ENCODE peak calls at places on chromosomes 13 and 19, in five cellular contexts. One of them, this sample, is unnamed.

GRCh38 chr13:26133851-26134250 is 82.0 kb upstream of the SHISA2 start:
- DNase-seq in H9: no peak
- DNase-seq in mesenchymal stem cell: no peak
- DNase-seq in trophoblast cell: no peak
- DNase-seq in H1: no peak
- DNase-seq in this sample: no peak

GRCh38 chr19:18991468-18991867 is 41.8 kb downstream of the SUGP2 start:
- DNase-seq in mesenchymal stem cell: no peak
- DNase-seq in trophoblast cell: no peak
- DNase-seq in H9: no peak
- DNase-seq in H1: no peak
- DNase-seq in this sample: no peak

GRCh38 chr19:16661480-16662034 is 618 bp downstream of the TMEM38A start:
- DNase-seq in H9: peak; percentile 52
- DNase-seq in H1: peak; percentile 60
- DNase-seq in mesenchymal stem cell: no peak
- DNase-seq in trophoblast cell: peak; percentile 15
- DNase-seq in this sample: no peak

GRCh38 chr13:25170554-25171107 is 1.5 kb downstream of the AMER2 start:
- DNase-seq in trophoblast cell: peak; percentile 9
- DNase-seq in mesenchymal stem cell: no peak
- DNase-seq in H9: no peak
- DNase-seq in H1: peak; percentile 73
- DNase-seq in this sample: no peak

GRCh38 chr19:1037553-1038115 is 2.3 kb upstream of the ABCA7 start:
- DNase-seq in mesenchymal stem cell: no peak
- DNase-seq in trophoblast cell: no peak
- DNase-seq in H1: no peak
- DNase-seq in H9: no peak
- DNase-seq in this sample: no peak

GRCh38 chr19:44848805-44849457 is 2.8 kb downstream of the NECTIN2 start:
- DNase-seq in trophoblast cell: no peak
- DNase-seq in H9: peak; percentile 50
- DNase-seq in H1: peak; percentile 74
- DNase-seq in mesenchymal stem cell: peak; percentile 53
- DNase-seq in this sample: peak; percentile 33

GRCh38 chr13:97258801-97259200 is 36.7 kb downstream of the MBNL2 start:
- DNase-seq in mesenchymal stem cell: peak; percentile 66
- DNase-seq in H1: peak; percentile 23
- DNase-seq in trophoblast cell: no peak
- DNase-seq in H9: no peak
- DNase-seq in this sample: no peak

GRCh38 chr19:13623686-13624405 is 117.6 kb upstream of the CACNA1A start:
- DNase-seq in mesenchymal stem cell: no peak
- DNase-seq in trophoblast cell: no peak
- DNase-seq in H1: no peak
- DNase-seq in H9: no peak
- DNase-seq in this sample: no peak

GRCh38 chr19:7925171-7925837 is 631 bp downstream of the CTXN1 start:
- DNase-seq in mesenchymal stem cell: peak; percentile 75
- DNase-seq in trophoblast cell: peak; percentile 73
- DNase-seq in H9: peak; percentile 94
- DNase-seq in H1: peak; percentile 99
- DNase-seq in this sample: peak; percentile 94

GRCh38 chr13:107373551-107373950 is 805.6 kb upstream of the ARGLU1 start:
- DNase-seq in H9: peak; percentile 33
- DNase-seq in mesenchymal stem cell: peak; percentile 88
- DNase-seq in H1: no peak
- DNase-seq in trophoblast cell: peak; percentile 24
- DNase-seq in this sample: peak; percentile 26

GRCh38 chr13:100269837-100270236 is 180.9 kb downstream of the PCCA start:
- DNase-seq in trophoblast cell: no peak
- DNase-seq in mesenchymal stem cell: peak; percentile 51
- DNase-seq in H1: no peak
- DNase-seq in H9: no peak
- DNase-seq in this sample: no peak

GRCh38 chr19:35044317-35045117 is 3.0 kb downstream of the HPN start:
- DNase-seq in trophoblast cell: peak; percentile 73
- DNase-seq in H1: peak; percentile 95
- DNase-seq in H9: peak; percentile 75
- DNase-seq in mesenchymal stem cell: peak; percentile 51
- DNase-seq in this sample: peak; percentile 68

GRCh38 chr13:51935326-51936171 is 73.8 kb downstream of the CCDC70 start:
- DNase-seq in mesenchymal stem cell: peak; percentile 14
- DNase-seq in trophoblast cell: peak; percentile 48
- DNase-seq in H9: peak; percentile 62
- DNase-seq in H1: peak; percentile 74
- DNase-seq in this sample: peak; percentile 5

GRCh38 chr13:111518161-111518791 is 197.8 kb downstream of the TEX29 start:
- DNase-seq in H1: no peak
- DNase-seq in trophoblast cell: peak; percentile 9
- DNase-seq in mesenchymal stem cell: no peak
- DNase-seq in H9: peak; percentile 57
- DNase-seq in this sample: no peak

DNA sequence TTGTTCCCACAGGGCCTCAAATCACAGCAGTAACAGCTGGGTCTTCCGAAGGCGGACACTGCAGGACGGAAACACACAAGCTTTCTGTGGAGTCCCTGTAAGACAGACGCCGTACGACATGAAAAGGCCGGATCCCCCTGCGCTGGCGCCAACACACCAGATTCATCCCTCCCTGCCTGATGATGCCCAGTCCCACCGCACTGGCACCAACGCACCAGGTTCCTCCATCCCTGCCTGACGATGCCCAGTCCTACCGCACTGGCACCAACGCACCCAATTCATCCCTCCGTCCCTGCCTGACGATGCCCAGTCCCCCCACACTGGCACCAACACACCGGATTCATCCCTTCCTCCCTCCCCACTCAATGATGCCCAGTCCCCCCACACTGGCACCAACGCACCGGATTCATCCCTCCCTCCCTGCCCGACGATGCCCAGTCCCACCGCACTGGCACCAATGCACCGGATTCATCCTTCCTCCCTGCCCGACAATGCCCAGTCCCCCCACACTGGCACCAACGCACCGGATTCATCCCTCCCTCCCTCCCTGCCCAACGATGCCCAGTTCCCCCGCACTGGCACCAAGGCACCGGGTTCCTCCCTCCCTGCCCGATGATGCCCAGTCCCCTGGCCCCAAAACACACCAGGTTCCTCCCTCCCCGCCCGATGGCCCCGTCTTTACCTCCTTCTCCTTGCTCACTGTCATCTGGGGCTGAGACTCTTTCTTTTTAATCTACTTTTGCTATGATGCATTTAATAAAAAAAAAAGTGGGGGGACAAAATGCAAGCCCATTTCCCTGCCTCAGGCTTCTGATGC is 55.1 kb downstream of the RASA3 start:
- DNase-seq in H9: no peak
- DNase-seq in mesenchymal stem cell: no peak
- DNase-seq in H1: no peak
- DNase-seq in trophoblast cell: no peak
- DNase-seq in this sample: no peak
- H2BK12ac ChIP-seq in H9: no peak overlapping the region
- H2BK12ac ChIP-seq in mesenchymal stem cell: no peak overlapping the region
- H2BK12ac ChIP-seq in H1: no peak overlapping the region
- H2BK12ac ChIP-seq in trophoblast cell: no peak overlapping the region
- H2BK12ac ChIP-seq in this sample: peak overlapping the region; percentile 95

GRCh38 chr13:113489171-113489548 is 1.4 kb downstream of the DCUN1D2 start:
- DNase-seq in H9: peak; percentile 76
- DNase-seq in mesenchymal stem cell: no peak
- DNase-seq in trophoblast cell: peak; percentile 55
- DNase-seq in H1: no peak
- DNase-seq in this sample: peak; percentile 17

GRCh38 chr13:113491418-113491883 is 940 bp upstream of the DCUN1D2 start:
- DNase-seq in H1: peak; percentile 70
- DNase-seq in mesenchymal stem cell: peak; percentile 54
- DNase-seq in trophoblast cell: peak; percentile 42
- DNase-seq in H9: no peak
- DNase-seq in this sample: peak; percentile 21

GRCh38 chr13:113488283-113488682 is 2.2 kb downstream of the DCUN1D2 start:
- DNase-seq in mesenchymal stem cell: no peak
- DNase-seq in H9: no peak
- DNase-seq in H1: no peak
- DNase-seq in trophoblast cell: no peak
- DNase-seq in this sample: no peak

GRCh38 chr13:113490496-113491417 is at the start of gene DCUN1D2:
- DNase-seq in H1: peak; percentile 94
- DNase-seq in H9: peak; percentile 89
- DNase-seq in mesenchymal stem cell: peak; percentile 94
- DNase-seq in trophoblast cell: peak; percentile 96
- DNase-seq in this sample: peak; percentile 89

DNA sequence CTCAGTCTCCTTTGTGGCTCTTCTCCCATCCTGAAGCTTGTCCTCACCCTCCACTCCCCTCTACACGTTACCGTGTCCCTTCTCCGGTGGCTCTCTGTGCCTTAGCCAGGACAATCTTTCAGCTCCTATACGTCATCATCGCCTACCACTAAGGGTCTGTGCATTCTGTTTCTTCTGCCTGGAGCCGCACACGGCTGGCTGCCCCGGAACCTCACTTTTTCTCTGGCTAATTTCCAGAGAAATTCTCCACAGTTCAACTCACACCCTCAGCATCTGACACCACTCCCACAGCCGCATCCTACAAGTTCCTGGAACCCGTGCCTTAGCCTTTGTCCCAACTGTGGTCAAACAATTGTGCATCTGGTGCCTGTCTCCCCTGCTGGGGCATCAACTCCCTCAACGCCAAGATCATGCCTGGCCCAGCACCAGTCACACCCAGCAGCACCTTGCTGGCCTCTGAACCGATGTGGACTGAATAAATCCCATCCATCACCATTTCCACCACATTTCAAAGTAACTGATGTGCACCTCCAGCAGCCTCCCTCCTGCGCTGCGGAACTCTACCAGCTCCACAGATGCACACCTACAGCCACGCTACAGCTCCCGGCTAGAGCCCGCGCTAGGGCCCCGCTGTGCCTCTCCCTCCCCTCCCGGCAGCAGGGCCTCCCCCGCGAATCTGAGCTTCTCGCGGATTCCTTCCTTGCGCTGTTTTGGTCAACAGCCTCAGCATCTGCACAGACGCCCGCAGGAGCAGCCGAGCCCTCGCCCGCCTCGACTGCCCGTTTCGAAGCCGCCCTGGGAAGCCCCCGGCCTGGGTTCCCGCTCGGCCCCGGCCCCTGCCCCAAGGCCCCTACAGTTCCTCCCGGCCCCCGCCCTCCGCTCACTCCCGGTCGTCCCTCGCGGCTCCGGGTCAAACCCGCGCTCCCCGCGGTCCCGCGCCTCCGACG is 689 bp downstream of the DCUN1D2 start:
- DNase-seq in trophoblast cell: peak; percentile 57
- DNase-seq in H1: peak; percentile 68
- DNase-seq in mesenchymal stem cell: peak; percentile 66
- DNase-seq in H9: no peak
- DNase-seq in this sample: peak; percentile 17
- H2BK120ac ChIP-seq in trophoblast cell: peak overlapping the region; percentile 21
- H2BK120ac ChIP-seq in H1: no peak overlapping the region
- H2BK120ac ChIP-seq in mesenchymal stem cell: peak overlapping the region; percentile 76
- H2BK120ac ChIP-seq in H9: no peak overlapping the region
- H2BK120ac ChIP-seq in this sample: no peak overlapping the region

GRCh38 chr13:74077847-74078246 is 56.4 kb downstream of the KLF12 start:
- DNase-seq in mesenchymal stem cell: peak; percentile 64
- DNase-seq in H1: no peak
- DNase-seq in H9: no peak
- DNase-seq in trophoblast cell: no peak
- DNase-seq in this sample: no peak
- H3K4me2 ChIP-seq in mesenchymal stem cell: no peak overlapping the region
- H3K4me2 ChIP-seq in H1: no peak overlapping the region
- H3K4me2 ChIP-seq in H9: no peak overlapping the region
- H3K4me2 ChIP-seq in trophoblast cell: no peak overlapping the region
- H3K4me2 ChIP-seq in this sample: no peak overlapping the region

GRCh38 chr19:11451942-11452813 is 16.7 kb downstream of the PRKCSH start:
- DNase-seq in H1: no peak
- DNase-seq in mesenchymal stem cell: no peak
- DNase-seq in trophoblast cell: no peak
- DNase-seq in H9: peak; percentile 30
- DNase-seq in this sample: no peak

GRCh38 chr19:11448923-11449554 is 13.6 kb downstream of the PRKCSH start:
- DNase-seq in H9: no peak
- DNase-seq in mesenchymal stem cell: no peak
- DNase-seq in trophoblast cell: no peak
- DNase-seq in H1: no peak
- DNase-seq in this sample: no peak

GRCh38 chr19:11451327-11451941 is 16.0 kb downstream of the PRKCSH start:
- DNase-seq in trophoblast cell: no peak
- DNase-seq in mesenchymal stem cell: no peak
- DNase-seq in H9: peak; percentile 31
- DNase-seq in H1: no peak
- DNase-seq in this sample: no peak

GRCh38 chr19:11452814-11453335 is 17.4 kb downstream of the PRKCSH start:
- DNase-seq in trophoblast cell: no peak
- DNase-seq in H1: no peak
- DNase-seq in H9: no peak
- DNase-seq in mesenchymal stem cell: no peak
- DNase-seq in this sample: no peak

GRCh38 chr19:11450570-11451326 is 15.3 kb downstream of the PRKCSH start:
- DNase-seq in trophoblast cell: no peak
- DNase-seq in H9: peak; percentile 29
- DNase-seq in H1: no peak
- DNase-seq in mesenchymal stem cell: no peak
- DNase-seq in this sample: no peak
- H2BK12ac ChIP-seq in trophoblast cell: no peak overlapping the region
- H2BK12ac ChIP-seq in H9: no peak overlapping the region
- H2BK12ac ChIP-seq in H1: no peak overlapping the region
- H2BK12ac ChIP-seq in mesenchymal stem cell: no peak overlapping the region
- H2BK12ac ChIP-seq in this sample: peak overlapping the region; percentile 90

GRCh38 chr13:113917096-113917495 is 53.2 kb upstream of the GAS6 start:
- DNase-seq in trophoblast cell: no peak
- DNase-seq in H9: no peak
- DNase-seq in mesenchymal stem cell: no peak
- DNase-seq in H1: no peak
- DNase-seq in this sample: no peak

GRCh38 chr13:113918981-113919646 is 54.8 kb downstream of the C13orf46 start:
- DNase-seq in trophoblast cell: no peak
- DNase-seq in H1: peak; percentile 32
- DNase-seq in mesenchymal stem cell: no peak
- DNase-seq in H9: peak; percentile 20
- DNase-seq in this sample: no peak

GRCh38 chr13:113917523-113918371 is 53.9 kb upstream of the GAS6 start:
- DNase-seq in H9: peak; percentile 21
- DNase-seq in trophoblast cell: no peak
- DNase-seq in H1: peak; percentile 43
- DNase-seq in mesenchymal stem cell: no peak
- DNase-seq in this sample: no peak

GRCh38 chr13:113919761-113920160 is 54.1 kb downstream of the C13orf46 start:
- DNase-seq in H1: no peak
- DNase-seq in mesenchymal stem cell: no peak
- DNase-seq in trophoblast cell: no peak
- DNase-seq in H9: peak; percentile 17
- DNase-seq in this sample: no peak

DNA sequence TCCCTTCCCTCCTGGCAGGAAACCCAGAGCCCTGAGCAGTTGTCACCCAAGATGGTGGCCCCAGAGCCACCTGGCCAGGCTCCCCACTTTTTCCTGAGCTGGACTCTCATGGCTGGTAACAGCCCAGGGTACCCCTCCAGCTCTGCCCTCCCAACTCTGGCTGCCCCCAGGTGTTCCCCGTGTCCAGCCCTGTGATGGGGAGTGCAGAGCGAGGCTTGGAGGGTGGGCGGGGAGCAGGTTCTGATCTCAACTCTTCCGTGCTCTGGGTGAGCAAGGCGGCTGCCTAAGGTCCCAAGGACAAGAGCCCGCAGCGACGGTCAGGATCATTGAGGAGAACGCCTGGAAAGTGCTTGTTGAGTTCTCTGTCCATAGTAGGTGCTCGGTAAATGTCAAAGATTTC is 54.7 kb upstream of the GAS6 start:
- DNase-seq in H9: peak; percentile 20
- DNase-seq in H1: peak; percentile 30
- DNase-seq in trophoblast cell: no peak
- DNase-seq in mesenchymal stem cell: no peak
- DNase-seq in this sample: no peak
- H2BK120ac ChIP-seq in H9: no peak overlapping the region
- H2BK120ac ChIP-seq in H1: no peak overlapping the region
- H2BK120ac ChIP-seq in trophoblast cell: no peak overlapping the region
- H2BK120ac ChIP-seq in mesenchymal stem cell: no peak overlapping the region
- H2BK120ac ChIP-seq in this sample: no peak overlapping the region